ENCODE peak calls at places on chromosomes 3 and 15, in nine cellular contexts. U is Peyer's patch, X is heart right ventricle, E is colonic mucosa, K is bronchial epithelial cell, C is astrocyte, Q is WTC11, A is fibroblast of the aortic adventitia, O is AG04450. H is an unnamed sample.

GRCh38 chr15:75153084-75153483 is 48.6 kb upstream of the C15orf39 start:
- DNase-seq in U (no peak), X (no peak), E (no peak), K (peak; percentile 15), C (peak; percentile 38), Q (no peak), A (peak; percentile 65), O (no peak), H (no peak)

GRCh38 chr3:189186093-189186492 is 14.3 kb downstream of the TPRG1 start:
- DNase-seq in U (no peak), X (peak; percentile 54), E (no peak), K (peak; percentile 34), C (peak; percentile 56), Q (no peak), A (peak; percentile 88), O (no peak), H (no peak)

GRCh38 chr3:107430214-107431047 is 53.2 kb downstream of the CCDC54 start:
- DNase-seq in U (no peak), X (peak; percentile 36), E (peak; percentile 29), K (no peak), C (peak; percentile 34), Q (no peak), A (peak; percentile 53), O (no peak), H (no peak)

GRCh38 chr3:150968341-150968740 is 4.2 kb downstream of the CLRN1 start:
- DNase-seq in U (no peak), X (no peak), E (no peak), K (no peak), C (peak; percentile 50), Q (no peak), A (no peak), O (no peak), H (no peak)

GRCh38 chr3:197957775-197958103 is 2.3 kb upstream of the LMLN start:
- DNase-seq in U (no peak), X (no peak), E (no peak), K (no peak), C (no peak), Q (no peak), A (no peak), O (no peak), H (no peak)

GRCh38 chr3:6737223-6737994 is 123.5 kb upstream of the GRM7 start:
- DNase-seq in U (no peak), X (no peak), E (no peak), K (no peak), C (no peak), Q (no peak), A (no peak), O (no peak), H (no peak)

GRCh38 chr3:7346364-7346763 is 485.4 kb downstream of the GRM7 start:
- DNase-seq in U (no peak), X (no peak), E (no peak), K (no peak), C (no peak), Q (no peak), A (no peak), O (no peak), H (no peak)

GRCh38 chr3:23519548-23520208 is 286.1 kb upstream of the UBE2E1 start:
- DNase-seq in U (no peak), X (no peak), E (no peak), K (no peak), C (no peak), Q (no peak), A (no peak), O (no peak), H (no peak)

GRCh38 chr3:108835101-108835500 is 12.5 kb downstream of the TRAT1 start:
- DNase-seq in U (no peak), X (no peak), E (no peak), K (peak; percentile 19), C (no peak), Q (no peak), A (no peak), O (no peak), H (no peak)

GRCh38 chr3:11379238-11379823 is 107.1 kb downstream of the ATG7 start:
- DNase-seq in U (no peak), X (no peak), E (no peak), K (peak; percentile 60), C (peak; percentile 42), Q (no peak), A (peak; percentile 84), O (no peak), H (no peak)

GRCh38 chr3:177026505-177027277 is 170.6 kb downstream of the TBL1XR1 start:
- DNase-seq in U (no peak), X (no peak), E (no peak), K (peak; percentile 23), C (peak; percentile 67), Q (no peak), A (peak; percentile 81), O (no peak), H (no peak)

GRCh38 chr3:22170370-22170769 is 419.4 kb upstream of the ZNF385D start:
- DNase-seq in U (no peak), X (no peak), E (no peak), K (no peak), C (no peak), Q (no peak), A (no peak), O (no peak), H (no peak)

GRCh38 chr3:22176911-22177310 is 425.9 kb upstream of the ZNF385D start:
- DNase-seq in U (no peak), X (no peak), E (no peak), K (no peak), C (no peak), Q (no peak), A (no peak), O (no peak), H (no peak)

GRCh38 chr3:22172964-22173363 is 422.0 kb upstream of the ZNF385D start:
- DNase-seq in U (no peak), X (no peak), E (no peak), K (no peak), C (no peak), Q (no peak), A (no peak), O (no peak), H (no peak)

DNA sequence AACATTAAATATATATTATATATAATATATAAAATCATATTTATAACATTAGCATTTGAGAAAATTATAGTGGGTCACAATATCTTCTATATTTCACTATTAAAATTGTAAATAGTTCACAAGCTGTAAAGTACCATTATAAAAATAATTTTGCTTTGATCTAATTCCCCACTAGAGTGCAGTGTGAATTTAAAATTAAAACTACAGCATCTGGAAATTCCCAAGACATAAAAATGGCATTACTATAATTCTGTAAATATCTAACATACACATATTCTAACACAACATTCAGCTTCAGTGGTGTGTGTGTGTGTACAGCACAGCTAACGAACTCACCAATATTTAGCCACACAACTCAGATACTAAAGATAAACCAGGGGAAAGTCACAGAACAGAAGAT is 424.9 kb upstream of the ZNF385D start:
- DNase-seq in U (no peak), X (no peak), E (no peak), K (no peak), C (no peak), Q (no peak), A (peak; percentile 16), O (no peak), H (no peak)
- TF ChIP-seq CTCF in U (no peak), X (no peak), E (no peak), K (no peak), C (no peak), Q (no peak), A (no peak), O (no peak), H (no peak)

GRCh38 chr15:49604625-49605409 is 15.8 kb downstream of the FAM227B start:
- DNase-seq in U (no peak), X (no peak), E (no peak), K (no peak), C (no peak), Q (no peak), A (no peak), O (no peak), H (no peak)

GRCh38 chr15:49605588-49605987 is 15.0 kb downstream of the FAM227B start:
- DNase-seq in U (no peak), X (no peak), E (no peak), K (no peak), C (no peak), Q (no peak), A (no peak), O (no peak), H (no peak)

GRCh38 chr15:49610166-49610918 is 10.3 kb downstream of the FAM227B start:
- DNase-seq in U (no peak), X (no peak), E (no peak), K (no peak), C (no peak), Q (no peak), A (no peak), O (no peak), H (no peak)

DNA sequence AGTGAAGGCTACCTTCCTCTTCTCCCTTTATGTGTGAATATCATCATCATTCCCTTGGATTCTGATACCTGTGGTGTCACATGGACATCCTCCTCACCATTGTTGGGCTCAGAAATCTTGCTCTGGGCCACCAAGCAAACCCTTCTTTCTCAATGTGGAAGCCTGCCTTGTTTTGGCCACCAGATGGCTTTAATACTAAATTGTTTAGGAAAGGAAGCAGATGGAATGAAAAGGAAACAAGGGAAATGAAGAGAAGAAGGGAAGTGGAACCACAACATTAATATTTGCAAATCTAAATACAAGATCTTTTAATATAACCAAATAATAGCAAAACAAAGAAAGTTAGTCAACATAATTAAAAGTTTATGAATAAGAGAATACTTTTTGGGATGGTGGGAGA is 14.0 kb downstream of the FAM227B start:
- DNase-seq in U (no peak), X (no peak), E (no peak), K (no peak), C (no peak), Q (no peak), A (no peak), O (no peak), H (no peak)
- TF ChIP-seq CTCF in U (no peak), X (no peak), E (no peak), K (no peak), C (peak; percentile 4), Q (no peak), A (peak; percentile 29), O (peak; percentile 37), H (no peak)

DNA sequence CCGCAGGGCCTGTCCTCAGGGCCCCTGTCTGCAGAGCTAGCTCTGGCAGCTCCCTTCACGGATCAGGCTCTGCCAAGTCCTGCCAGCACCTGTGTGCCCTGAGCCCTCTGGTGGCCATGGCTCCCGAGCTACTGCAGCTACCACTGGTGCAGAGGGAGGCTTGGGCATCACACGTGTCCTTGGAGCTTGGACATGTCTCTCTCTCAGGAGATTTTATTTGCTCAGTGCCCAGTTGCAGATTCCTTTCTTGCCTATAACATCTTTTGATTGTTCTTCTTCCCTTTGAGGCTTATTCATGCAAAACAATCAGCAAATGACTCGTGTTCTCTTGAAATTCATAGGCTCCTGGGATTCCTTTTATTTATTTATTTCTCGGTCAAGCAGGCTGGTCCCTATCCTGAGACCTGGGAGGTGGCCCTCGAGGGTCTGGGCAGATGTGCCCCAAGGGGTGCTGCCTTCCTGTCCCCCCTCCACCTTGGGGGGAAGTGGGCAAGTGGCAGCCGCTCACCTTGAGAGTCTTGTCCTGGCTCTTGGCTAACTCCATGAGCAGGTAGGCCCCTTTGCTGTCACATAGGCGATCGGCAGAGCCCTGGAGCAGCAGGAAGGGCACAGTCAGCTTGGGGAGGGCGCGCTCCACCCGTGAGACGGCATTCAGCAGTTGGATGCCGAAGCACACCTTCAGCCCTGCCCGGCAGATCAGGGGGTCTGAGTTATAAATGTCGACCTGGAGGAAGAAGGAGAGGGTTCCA is 21.9 kb downstream of the ABTB1 start:
- DNase-seq in U (peak; percentile 65), X (no peak), E (peak; percentile 57), K (peak; percentile 45), C (no peak), Q (peak; percentile 53), A (no peak), O (no peak), H (no peak)
- TF ChIP-seq CTCF in U (no peak), X (no peak), E (no peak), K (peak; percentile 73), C (peak; percentile 20), Q (no peak), A (peak; percentile 33), O (peak; percentile 23), H (no peak)

GRCh38 chr3:46848271-46849097 is 14.8 kb downstream of the MYL3 start:
- DNase-seq in U (peak; percentile 44), X (no peak), E (peak; percentile 41), K (no peak), C (peak; percentile 71), Q (peak; percentile 83), A (peak; percentile 94), O (no peak), H (no peak)
- TF ChIP-seq CTCF in U (no peak), X (no peak), E (no peak), K (peak; percentile 49), C (peak; percentile 44), Q (peak; percentile 24), A (peak; percentile 69), O (peak; percentile 44), H (no peak)